ENCODE peak calls at places on chromosomes 16 and 17, in four cellular contexts. E is dorsolateral prefrontal cortex, G is body of pancreas, C is GM23248. V is an unnamed sample.

GRCh38 chr17:57576744-57577143 is 168.4 kb downstream of the CCDC182 start:
- DNase-seq in E (no peak), G (no peak), C (no peak), V (no peak)

GRCh38 chr17:61159415-61159814 is 240.2 kb upstream of the TBX2 start:
- DNase-seq in E (no peak), G (no peak), C (peak), V (peak)

GRCh38 chr16:84583995-84584394 is 33.9 kb downstream of the COTL1 start:
- DNase-seq in E (peak), G (no peak), C (no peak), V (no peak)

GRCh38 chr17:82601447-82602000 is 46.7 kb downstream of the WDR45B start:
- DNase-seq in E (no peak), G (no peak), C (no peak), V (no peak)

GRCh38 chr17:37187262-37187661 is 188.5 kb upstream of the C17orf78 start:
- DNase-seq in E (no peak), G (no peak), C (no peak), V (peak)

GRCh38 chr16:21092951-21093350 is 57.7 kb downstream of the DNAH3 start:
- DNase-seq in E (no peak), G (no peak), C (no peak), V (no peak)

GRCh38 chr17:48995871-48996695 is 1.1 kb upstream of the IGF2BP1 start:
- DNase-seq in E (no peak), G (no peak), C (peak), V (no peak)

GRCh38 chr17:81131486-81132196 is 33.7 kb upstream of the PVALEF start:
- DNase-seq in E (no peak), G (no peak), C (no peak), V (no peak)

GRCh38 chr17:1082579-1082978 is 85.7 kb downstream of the TIMM22 start:
- DNase-seq in E (no peak), G (no peak), C (peak), V (peak)

GRCh38 chr16:70804153-70804728 is 3.3 kb upstream of the VAC14 start:
- DNase-seq in E (no peak), G (no peak), C (peak), V (peak)

GRCh38 chr17:48883171-48883570 is 9.4 kb upstream of the ATP5MC1 start:
- DNase-seq in E (no peak), G (no peak), C (no peak), V (no peak)

GRCh38 chr17:42316755-42317154 is 28.5 kb downstream of the STAT5A start:
- DNase-seq in E (no peak), G (no peak), C (no peak), V (no peak)

GRCh38 chr16:77739493-77739892 is 17.2 kb downstream of the NUDT7 start:
- DNase-seq in E (no peak), G (no peak), C (peak), V (peak)

GRCh38 chr16:77744136-77744535 is 21.8 kb downstream of the NUDT7 start:
- DNase-seq in E (no peak), G (no peak), C (no peak), V (no peak)

GRCh38 chr16:77736879-77737278 is 14.6 kb downstream of the NUDT7 start:
- DNase-seq in E (no peak), G (no peak), C (no peak), V (no peak)

DNA sequence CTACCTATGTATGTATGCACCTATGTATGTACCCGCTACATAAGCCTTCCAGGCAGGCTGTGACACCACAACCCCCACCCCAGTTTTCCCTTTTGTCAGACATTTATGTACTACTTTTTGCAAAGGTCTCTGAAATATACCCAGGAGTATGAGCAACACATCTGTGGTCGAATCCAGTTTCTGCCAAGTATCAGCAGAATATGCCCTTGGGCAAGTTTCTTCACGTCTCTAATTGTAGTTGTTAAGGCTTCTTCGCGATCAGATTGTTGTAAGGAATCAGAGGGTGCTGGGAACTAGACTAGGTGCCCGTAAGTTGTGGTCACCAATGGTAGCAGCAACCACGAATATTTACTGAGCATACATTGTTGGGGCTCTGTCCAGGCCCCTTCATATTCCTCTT is 16.4 kb downstream of the NUDT7 start:
- DNase-seq in E (no peak), G (no peak), C (no peak), V (peak)
- H3K4me3 ChIP-seq in E (no peak), G (no peak), C (no peak), V (no peak)

GRCh38 chr17:19727466-19728113 is 11.2 kb upstream of the SLC47A2 start:
- DNase-seq in E (peak), G (peak), C (peak), V (peak)
- H3K27ac ChIP-seq in E (peak), G (peak), C (peak), V (peak)

GRCh38 chr17:16442594-16443389 is 27.4 kb downstream of the TRPV2 start:
- DNase-seq in E (no peak), G (no peak), C (no peak), V (no peak)
- H3K4me3 ChIP-seq in E (no peak), G (no peak), C (peak), V (no peak)

GRCh38 chr16:50828164-50828702 is 86.3 kb downstream of the CYLD start:
- DNase-seq in E (no peak), G (no peak), C (no peak), V (no peak)

GRCh38 chr16:50833929-50834328 is 92.0 kb downstream of the CYLD start:
- DNase-seq in E (no peak), G (no peak), C (no peak), V (no peak)

GRCh38 chr16:50831751-50832150 is 89.9 kb downstream of the CYLD start:
- DNase-seq in E (no peak), G (no peak), C (no peak), V (no peak)

GRCh38 chr16:50826797-50827316 is 85.0 kb downstream of the CYLD start:
- DNase-seq in E (no peak), G (no peak), C (no peak), V (no peak)

DNA sequence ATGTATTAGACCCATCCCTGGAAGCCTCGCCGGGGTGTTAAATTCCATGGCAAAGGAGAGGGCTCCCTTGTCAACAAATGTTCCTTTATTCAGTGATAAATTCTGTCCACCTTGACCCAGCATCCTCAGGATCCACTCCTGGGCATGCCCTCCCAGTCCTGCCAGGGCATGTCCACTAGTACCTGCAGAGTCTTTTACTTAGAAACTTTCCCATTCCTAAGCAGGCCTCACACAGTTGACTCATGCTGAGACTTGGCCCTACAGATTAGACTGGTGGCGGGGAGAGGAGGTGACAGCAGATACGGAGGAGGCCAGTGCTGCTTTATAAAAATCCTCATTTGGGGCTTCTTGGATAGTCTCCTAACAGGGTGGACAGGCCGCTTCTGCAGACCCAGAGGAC is 88.8 kb downstream of the CYLD start:
- DNase-seq in E (no peak), G (no peak), C (no peak), V (no peak)
- H3K27ac ChIP-seq in E (no peak), G (no peak), C (no peak), V (no peak)

DNA sequence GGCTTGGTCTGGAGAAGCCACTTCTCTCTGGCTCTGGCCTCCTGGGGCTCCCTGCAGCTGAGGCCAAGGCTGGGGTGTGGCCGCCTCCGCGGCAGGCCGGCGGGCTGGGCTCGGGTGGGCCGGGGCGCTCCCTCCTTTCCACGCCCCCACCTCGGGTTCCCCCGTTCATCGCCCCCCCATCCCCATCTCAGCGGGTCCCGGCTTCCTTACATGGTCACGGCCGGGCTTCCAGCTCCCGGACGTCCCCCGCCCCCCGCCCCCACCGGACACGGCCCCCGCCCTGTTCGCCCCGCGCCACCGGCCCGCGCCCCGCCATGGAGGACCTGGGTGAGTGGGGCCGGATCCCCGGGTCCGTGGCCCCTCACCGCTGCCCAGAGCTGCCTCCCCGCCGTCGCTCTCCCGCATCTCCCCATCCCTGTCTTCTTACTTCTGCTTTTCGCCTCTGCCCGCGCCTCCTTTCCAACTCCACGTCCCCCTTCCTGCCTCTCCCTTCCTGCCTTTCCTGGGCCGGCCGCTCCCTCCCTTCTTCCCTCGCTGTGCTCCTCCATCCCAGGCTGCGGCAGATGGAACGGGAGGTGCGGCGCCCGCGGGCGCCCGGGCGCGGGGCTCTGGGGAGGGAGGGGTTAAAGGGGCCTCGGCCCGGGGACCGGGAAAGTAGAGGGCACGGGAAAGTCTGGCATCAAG is at the start of gene TGFB1I1:
- DNase-seq in E (no peak), G (no peak), C (peak), V (peak)
- H3K4me3 ChIP-seq in E (peak), G (no peak), C (peak), V (peak)

DNA sequence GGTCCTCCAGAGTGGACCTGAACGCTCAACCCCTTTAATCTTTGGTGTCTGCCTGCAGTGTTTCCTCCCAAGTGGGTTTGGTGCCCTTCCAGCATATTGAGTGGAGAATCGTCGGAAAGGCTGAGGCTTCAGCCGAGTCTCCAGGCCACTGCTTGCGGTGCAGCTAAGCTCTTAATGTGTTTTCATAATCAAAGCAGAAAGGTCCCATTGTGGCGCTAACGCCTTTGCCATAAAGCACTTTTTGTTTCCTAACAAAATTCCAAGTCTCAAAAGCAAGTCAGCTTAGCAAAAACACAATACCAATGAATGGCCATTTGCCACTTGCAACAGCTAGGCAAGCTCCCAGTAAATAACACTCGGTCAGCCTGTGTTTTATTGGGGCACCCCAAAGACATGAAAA is 57.6 kb downstream of the KSR1 start:
- DNase-seq in E (no peak), G (no peak), C (no peak), V (no peak)
- H3K27ac ChIP-seq in E (peak), G (no peak), C (no peak), V (no peak)

V was measured in fibroblast of lung.